ENCODE peak calls at places on chromosomes 12 and 14, in eight cellular contexts. Q is mucosa of descending colon, G is NCI-H1694 treated with DMSO at 0.1 percent for 48 hours, N is germinal center, F is amniotic stem cell, H is nucleus accumbens, B is glomerular endothelial cell, P is ELR. U is an unnamed sample.
A peak's percentile ranks its signal among the peaks of the same experiment; 100 is the strongest.

GRCh38 chr12:12467701-12468218 is 94.9 kb downstream of the DUSP16 start:
- DNase-seq in Q (peak; percentile 32), G (no peak), N (no peak), F (no peak), H (peak; percentile 57), B (no peak), P (no peak), U (no peak)

GRCh38 chr14:104950021-104950420 is 25.3 kb downstream of the PLD4 start:
- DNase-seq in Q (no peak), G (no peak), N (no peak), F (no peak), H (no peak), B (no peak), P (no peak), U (no peak)

GRCh38 chr12:80443974-80444666 is at the start of gene PTPRQ:
- DNase-seq in Q (no peak), G (no peak), N (no peak), F (no peak), H (no peak), B (no peak), P (no peak), U (no peak)

GRCh38 chr12:8697120-8697475 is 693 bp upstream of the RIMKLB start:
- DNase-seq in Q (no peak), G (peak; percentile 10), N (peak; percentile 15), F (no peak), H (no peak), B (no peak), P (peak; percentile 44), U (no peak)

GRCh38 chr12:57753938-57754337 is 965 bp upstream of the MARCHF9 start:
- DNase-seq in Q (no peak), G (no peak), N (no peak), F (no peak), H (no peak), B (no peak), P (no peak), U (no peak)

GRCh38 chr14:23174785-23175184 is 8.7 kb downstream of the SLC7A8 start:
- DNase-seq in Q (no peak), G (no peak), N (no peak), F (no peak), H (no peak), B (no peak), P (no peak), U (no peak)

GRCh38 chr14:75249251-75249957 is 29.2 kb upstream of the FOS start:
- DNase-seq in Q (peak; percentile 59), G (no peak), N (peak; percentile 79), F (no peak), H (no peak), B (no peak), P (no peak), U (peak; percentile 80)

GRCh38 chr12:114726092-114726710 is 42.2 kb upstream of the TBX3 start:
- DNase-seq in Q (no peak), G (no peak), N (no peak), F (no peak), H (no peak), B (no peak), P (no peak), U (no peak)

GRCh38 chr14:36767603-36768281 is 106.1 kb downstream of the PAX9 start:
- DNase-seq in Q (no peak), G (no peak), N (no peak), F (no peak), H (no peak), B (no peak), P (no peak), U (no peak)

GRCh38 chr14:36194645-36195044 is 18.1 kb upstream of the PTCSC3 start:
- DNase-seq in Q (no peak), G (no peak), N (no peak), F (no peak), H (no peak), B (no peak), P (no peak), U (no peak)

GRCh38 chr12:104056419-104056972 is 6.5 kb upstream of the GLT8D2 start:
- DNase-seq in Q (no peak), G (peak; percentile 57), N (no peak), F (no peak), H (no peak), B (no peak), P (no peak), U (no peak)

GRCh38 chr12:51847830-51848727 is at the start of gene FIGNL2:
- DNase-seq in Q (no peak), G (no peak), N (no peak), F (no peak), H (no peak), B (no peak), P (peak; percentile 30), U (no peak)

GRCh38 chr12:28582687-28583376 is 392.6 kb downstream of the CCDC91 start:
- DNase-seq in Q (no peak), G (no peak), N (no peak), F (no peak), H (no peak), B (no peak), P (no peak), U (no peak)